ENCODE peak calls at places on chromosomes 7 and 10, in nine cellular contexts. One of them, this sample, is unnamed.

GRCh38 chr10:102507521-102507920 is 3.7 kb downstream of the SUFU start:
- DNase-seq in fibroblast of lung: no peak
- DNase-seq in NB4: no peak
- DNase-seq in CD4-positive, alpha-beta memory T cell: no peak
- DNase-seq in EL: no peak
- DNase-seq in NCI-H1417: no peak
- DNase-seq in posterior cingulate gyrus: no peak
- DNase-seq in nephron progenitor cell: no peak
- DNase-seq in lower leg skin: no peak
- DNase-seq in this sample: no peak

GRCh38 chr10:34655286-34656170 is 159.6 kb downstream of the PARD3 start:
- DNase-seq in fibroblast of lung: peak; percentile 60
- DNase-seq in NB4: peak; percentile 59
- DNase-seq in CD4-positive, alpha-beta memory T cell: no peak
- DNase-seq in EL: peak; percentile 71
- DNase-seq in NCI-H1417: peak; percentile 54
- DNase-seq in posterior cingulate gyrus: no peak
- DNase-seq in nephron progenitor cell: peak; percentile 62
- DNase-seq in lower leg skin: peak; percentile 58
- DNase-seq in this sample: no peak

GRCh38 chr10:78450239-78450638 is 416.6 kb downstream of the RPS24 start:
- DNase-seq in fibroblast of lung: no peak
- DNase-seq in NB4: no peak
- DNase-seq in CD4-positive, alpha-beta memory T cell: no peak
- DNase-seq in EL: no peak
- DNase-seq in NCI-H1417: no peak
- DNase-seq in posterior cingulate gyrus: no peak
- DNase-seq in nephron progenitor cell: no peak
- DNase-seq in lower leg skin: no peak
- DNase-seq in this sample: no peak

GRCh38 chr7:56121440-56121839 is 5.2 kb upstream of the NUPR2 start:
- DNase-seq in fibroblast of lung: no peak
- DNase-seq in NB4: no peak
- DNase-seq in CD4-positive, alpha-beta memory T cell: no peak
- DNase-seq in EL: no peak
- DNase-seq in NCI-H1417: no peak
- DNase-seq in posterior cingulate gyrus: no peak
- DNase-seq in nephron progenitor cell: no peak
- DNase-seq in lower leg skin: no peak
- DNase-seq in this sample: peak; percentile 12

GRCh38 chr10:105793071-105793470 is 1152.0 kb downstream of the SORCS3 start:
- DNase-seq in fibroblast of lung: no peak
- DNase-seq in NB4: no peak
- DNase-seq in CD4-positive, alpha-beta memory T cell: no peak
- DNase-seq in EL: no peak
- DNase-seq in NCI-H1417: no peak
- DNase-seq in posterior cingulate gyrus: no peak
- DNase-seq in nephron progenitor cell: no peak
- DNase-seq in lower leg skin: no peak
- DNase-seq in this sample: no peak

GRCh38 chr10:71447676-71448075 is 51.0 kb downstream of the CDH23 start:
- DNase-seq in fibroblast of lung: no peak
- DNase-seq in NB4: no peak
- DNase-seq in CD4-positive, alpha-beta memory T cell: no peak
- DNase-seq in EL: no peak
- DNase-seq in NCI-H1417: no peak
- DNase-seq in posterior cingulate gyrus: no peak
- DNase-seq in nephron progenitor cell: no peak
- DNase-seq in lower leg skin: no peak
- DNase-seq in this sample: no peak

GRCh38 chr10:111756541-111757061 is 427.0 kb downstream of the GPAM start:
- DNase-seq in fibroblast of lung: peak; percentile 0
- DNase-seq in NB4: peak; percentile 52
- DNase-seq in CD4-positive, alpha-beta memory T cell: no peak
- DNase-seq in EL: peak; percentile 2
- DNase-seq in NCI-H1417: no peak
- DNase-seq in posterior cingulate gyrus: peak; percentile 41
- DNase-seq in nephron progenitor cell: peak; percentile 53
- DNase-seq in lower leg skin: peak; percentile 21
- DNase-seq in this sample: no peak

GRCh38 chr10:19699299-19699698 is 116.9 kb upstream of the PLXDC2 start:
- DNase-seq in fibroblast of lung: no peak
- DNase-seq in NB4: no peak
- DNase-seq in CD4-positive, alpha-beta memory T cell: no peak
- DNase-seq in EL: no peak
- DNase-seq in NCI-H1417: no peak
- DNase-seq in posterior cingulate gyrus: no peak
- DNase-seq in nephron progenitor cell: no peak
- DNase-seq in lower leg skin: no peak
- DNase-seq in this sample: no peak

GRCh38 chr7:19390795-19391194 is 245.6 kb upstream of the FERD3L start:
- DNase-seq in fibroblast of lung: no peak
- DNase-seq in NB4: no peak
- DNase-seq in CD4-positive, alpha-beta memory T cell: no peak
- DNase-seq in EL: no peak
- DNase-seq in NCI-H1417: peak; percentile 53
- DNase-seq in posterior cingulate gyrus: no peak
- DNase-seq in nephron progenitor cell: no peak
- DNase-seq in lower leg skin: no peak
- DNase-seq in this sample: no peak

GRCh38 chr7:156654511-156655231 is 14.1 kb downstream of the RNF32 start:
- DNase-seq in fibroblast of lung: no peak
- DNase-seq in NB4: no peak
- DNase-seq in CD4-positive, alpha-beta memory T cell: no peak
- DNase-seq in EL: no peak
- DNase-seq in NCI-H1417: no peak
- DNase-seq in posterior cingulate gyrus: no peak
- DNase-seq in nephron progenitor cell: no peak
- DNase-seq in lower leg skin: no peak
- DNase-seq in this sample: no peak

GRCh38 chr10:89738551-89739209 is 37.3 kb downstream of the KIF20B start:
- DNase-seq in fibroblast of lung: no peak
- DNase-seq in NB4: peak; percentile 11
- DNase-seq in CD4-positive, alpha-beta memory T cell: no peak
- DNase-seq in EL: no peak
- DNase-seq in NCI-H1417: no peak
- DNase-seq in posterior cingulate gyrus: no peak
- DNase-seq in nephron progenitor cell: no peak
- DNase-seq in lower leg skin: no peak
- DNase-seq in this sample: no peak

GRCh38 chr7:131829911-131830310 is 273.5 kb upstream of the PODXL start:
- DNase-seq in fibroblast of lung: no peak
- DNase-seq in NB4: no peak
- DNase-seq in CD4-positive, alpha-beta memory T cell: no peak
- DNase-seq in EL: no peak
- DNase-seq in NCI-H1417: peak; percentile 18
- DNase-seq in posterior cingulate gyrus: no peak
- DNase-seq in nephron progenitor cell: peak; percentile 68
- DNase-seq in lower leg skin: no peak
- DNase-seq in this sample: no peak

GRCh38 chr10:103145860-103146466 is 47.1 kb downstream of the NT5C2 start:
- DNase-seq in fibroblast of lung: peak; percentile 86
- DNase-seq in NB4: peak; percentile 35
- DNase-seq in CD4-positive, alpha-beta memory T cell: no peak
- DNase-seq in EL: peak; percentile 82
- DNase-seq in NCI-H1417: no peak
- DNase-seq in posterior cingulate gyrus: no peak
- DNase-seq in nephron progenitor cell: no peak
- DNase-seq in lower leg skin: peak; percentile 69
- DNase-seq in this sample: no peak

GRCh38 chr7:29486191-29486700 is 77.4 kb upstream of the PRR15 start:
- DNase-seq in fibroblast of lung: no peak
- DNase-seq in NB4: no peak
- DNase-seq in CD4-positive, alpha-beta memory T cell: no peak
- DNase-seq in EL: no peak
- DNase-seq in NCI-H1417: no peak
- DNase-seq in posterior cingulate gyrus: peak; percentile 69
- DNase-seq in nephron progenitor cell: no peak
- DNase-seq in lower leg skin: no peak
- DNase-seq in this sample: no peak

GRCh38 chr10:1499344-1499957 is 237.9 kb downstream of the ADARB2 start:
- DNase-seq in fibroblast of lung: no peak
- DNase-seq in NB4: no peak
- DNase-seq in CD4-positive, alpha-beta memory T cell: no peak
- DNase-seq in EL: no peak
- DNase-seq in NCI-H1417: no peak
- DNase-seq in posterior cingulate gyrus: no peak
- DNase-seq in nephron progenitor cell: no peak
- DNase-seq in lower leg skin: no peak
- DNase-seq in this sample: no peak

GRCh38 chr10:70465832-70466231 is 12.7 kb upstream of the PALD1 start:
- DNase-seq in fibroblast of lung: no peak
- DNase-seq in NB4: no peak
- DNase-seq in CD4-positive, alpha-beta memory T cell: no peak
- DNase-seq in EL: no peak
- DNase-seq in NCI-H1417: no peak
- DNase-seq in posterior cingulate gyrus: no peak
- DNase-seq in nephron progenitor cell: no peak
- DNase-seq in lower leg skin: no peak
- DNase-seq in this sample: no peak

GRCh38 chr7:19144661-19145428 is at the start of gene FERD3L:
- DNase-seq in fibroblast of lung: no peak
- DNase-seq in NB4: no peak
- DNase-seq in CD4-positive, alpha-beta memory T cell: no peak
- DNase-seq in EL: no peak
- DNase-seq in NCI-H1417: no peak
- DNase-seq in posterior cingulate gyrus: no peak
- DNase-seq in nephron progenitor cell: peak; percentile 28
- DNase-seq in lower leg skin: no peak
- DNase-seq in this sample: no peak

GRCh38 chr7:102806613-102807012 is 57.8 kb downstream of the FAM185A start:
- DNase-seq in fibroblast of lung: no peak
- DNase-seq in NB4: no peak
- DNase-seq in CD4-positive, alpha-beta memory T cell: no peak
- DNase-seq in EL: no peak
- DNase-seq in NCI-H1417: no peak
- DNase-seq in posterior cingulate gyrus: no peak
- DNase-seq in nephron progenitor cell: no peak
- DNase-seq in lower leg skin: no peak
- DNase-seq in this sample: no peak

GRCh38 chr10:44769449-44769848 is 141.7 kb upstream of the TMEM72 start:
- DNase-seq in fibroblast of lung: no peak
- DNase-seq in NB4: no peak
- DNase-seq in CD4-positive, alpha-beta memory T cell: no peak
- DNase-seq in EL: no peak
- DNase-seq in NCI-H1417: no peak
- DNase-seq in posterior cingulate gyrus: no peak
- DNase-seq in nephron progenitor cell: no peak
- DNase-seq in lower leg skin: no peak
- DNase-seq in this sample: no peak

GRCh38 chr7:55556031-55556430 is 16.3 kb downstream of the VOPP1 start:
- DNase-seq in fibroblast of lung: no peak
- DNase-seq in NB4: no peak
- DNase-seq in CD4-positive, alpha-beta memory T cell: no peak
- DNase-seq in EL: no peak
- DNase-seq in NCI-H1417: peak; percentile 40
- DNase-seq in posterior cingulate gyrus: no peak
- DNase-seq in nephron progenitor cell: no peak
- DNase-seq in lower leg skin: no peak
- DNase-seq in this sample: no peak

GRCh38 chr7:73606801-73607691 is 17.3 kb downstream of the MLXIPL start:
- DNase-seq in fibroblast of lung: no peak
- DNase-seq in NB4: peak; percentile 75
- DNase-seq in CD4-positive, alpha-beta memory T cell: peak; percentile 56
- DNase-seq in EL: peak; percentile 49
- DNase-seq in NCI-H1417: peak; percentile 38
- DNase-seq in posterior cingulate gyrus: peak; percentile 52
- DNase-seq in nephron progenitor cell: peak; percentile 93
- DNase-seq in lower leg skin: no peak
- DNase-seq in this sample: no peak

GRCh38 chr7:20556091-20556490 is 59.4 kb upstream of the ABCB5 start:
- DNase-seq in fibroblast of lung: no peak
- DNase-seq in NB4: no peak
- DNase-seq in CD4-positive, alpha-beta memory T cell: no peak
- DNase-seq in EL: no peak
- DNase-seq in NCI-H1417: no peak
- DNase-seq in posterior cingulate gyrus: no peak
- DNase-seq in nephron progenitor cell: no peak
- DNase-seq in lower leg skin: no peak
- DNase-seq in this sample: no peak

GRCh38 chr7:101815826-101816488 is 1.5 kb upstream of the CUX1 start:
- DNase-seq in fibroblast of lung: peak; percentile 79
- DNase-seq in NB4: peak; percentile 94
- DNase-seq in CD4-positive, alpha-beta memory T cell: peak; percentile 76
- DNase-seq in EL: peak; percentile 81
- DNase-seq in NCI-H1417: peak; percentile 85
- DNase-seq in posterior cingulate gyrus: peak; percentile 45
- DNase-seq in nephron progenitor cell: peak; percentile 81
- DNase-seq in lower leg skin: peak; percentile 61
- DNase-seq in this sample: no peak

GRCh38 chr10:63703113-63703670 is 182.0 kb downstream of the REEP3 start:
- DNase-seq in fibroblast of lung: no peak
- DNase-seq in NB4: peak; percentile 97
- DNase-seq in CD4-positive, alpha-beta memory T cell: no peak
- DNase-seq in EL: peak; percentile 29
- DNase-seq in NCI-H1417: no peak
- DNase-seq in posterior cingulate gyrus: no peak
- DNase-seq in nephron progenitor cell: no peak
- DNase-seq in lower leg skin: no peak
- DNase-seq in this sample: no peak

GRCh38 chr7:23275906-23276305 is 23.2 kb upstream of the MALSU1 start:
- DNase-seq in fibroblast of lung: no peak
- DNase-seq in NB4: no peak
- DNase-seq in CD4-positive, alpha-beta memory T cell: no peak
- DNase-seq in EL: no peak
- DNase-seq in NCI-H1417: no peak
- DNase-seq in posterior cingulate gyrus: no peak
- DNase-seq in nephron progenitor cell: no peak
- DNase-seq in lower leg skin: no peak
- DNase-seq in this sample: no peak

GRCh38 chr10:59283456-59284082 is 78.8 kb downstream of the FAM13C start:
- DNase-seq in fibroblast of lung: peak; percentile 57
- DNase-seq in NB4: no peak
- DNase-seq in CD4-positive, alpha-beta memory T cell: no peak
- DNase-seq in EL: no peak
- DNase-seq in NCI-H1417: no peak
- DNase-seq in posterior cingulate gyrus: peak; percentile 65
- DNase-seq in nephron progenitor cell: peak; percentile 19
- DNase-seq in lower leg skin: no peak
- DNase-seq in this sample: no peak

GRCh38 chr7:7292608-7293007 is 110.3 kb downstream of the C1GALT1 start:
- DNase-seq in fibroblast of lung: no peak
- DNase-seq in NB4: no peak
- DNase-seq in CD4-positive, alpha-beta memory T cell: no peak
- DNase-seq in EL: no peak
- DNase-seq in NCI-H1417: no peak
- DNase-seq in posterior cingulate gyrus: no peak
- DNase-seq in nephron progenitor cell: no peak
- DNase-seq in lower leg skin: no peak
- DNase-seq in this sample: no peak

GRCh38 chr7:152185514-152185913 is 160.0 kb downstream of the GALNT11 start:
- DNase-seq in fibroblast of lung: no peak
- DNase-seq in NB4: no peak
- DNase-seq in CD4-positive, alpha-beta memory T cell: no peak
- DNase-seq in EL: no peak
- DNase-seq in NCI-H1417: no peak
- DNase-seq in posterior cingulate gyrus: no peak
- DNase-seq in nephron progenitor cell: no peak
- DNase-seq in lower leg skin: no peak
- DNase-seq in this sample: no peak

GRCh38 chr10:13839430-13839986 is 252.7 kb downstream of the PRPF18 start:
- DNase-seq in fibroblast of lung: peak; percentile 92
- DNase-seq in NB4: no peak
- DNase-seq in CD4-positive, alpha-beta memory T cell: no peak
- DNase-seq in EL: peak; percentile 87
- DNase-seq in NCI-H1417: no peak
- DNase-seq in posterior cingulate gyrus: no peak
- DNase-seq in nephron progenitor cell: no peak
- DNase-seq in lower leg skin: no peak
- DNase-seq in this sample: no peak

GRCh38 chr10:121578298-121578697 is 19.9 kb downstream of the FGFR2 start:
- DNase-seq in fibroblast of lung: no peak
- DNase-seq in NB4: no peak
- DNase-seq in CD4-positive, alpha-beta memory T cell: no peak
- DNase-seq in EL: no peak
- DNase-seq in NCI-H1417: no peak
- DNase-seq in posterior cingulate gyrus: no peak
- DNase-seq in nephron progenitor cell: no peak
- DNase-seq in lower leg skin: no peak
- DNase-seq in this sample: no peak

GRCh38 chr10:73591935-73592699 is 975 bp upstream of the USP54 start:
- DNase-seq in fibroblast of lung: peak; percentile 60
- DNase-seq in NB4: peak; percentile 61
- DNase-seq in CD4-positive, alpha-beta memory T cell: no peak
- DNase-seq in EL: peak; percentile 57
- DNase-seq in NCI-H1417: peak; percentile 3
- DNase-seq in posterior cingulate gyrus: peak; percentile 67
- DNase-seq in nephron progenitor cell: peak; percentile 56
- DNase-seq in lower leg skin: peak; percentile 62
- DNase-seq in this sample: peak; percentile 69

This sample was measured in ascending aorta.